ENCODE peak calls at places on chromosome 2, in five cellular contexts. C, D, X, P and F are unnamed samples.
A peak's percentile ranks its signal among the peaks of the same experiment; 100 is the strongest.

GRCh38 chr2:121171625-121172119 is 113.3 kb downstream of the TFCP2L1 start:
- DNase-seq in C (no peak), D (no peak), X (no peak), P (no peak), F (no peak)

GRCh38 chr2:131113566-131114227 is 8.6 kb downstream of the PLEKHB2 start:
- DNase-seq in C (no peak), D (no peak), X (no peak), P (no peak), F (no peak)

GRCh38 chr2:18531198-18531597 is 29.3 kb downstream of the RDH14 start:
- DNase-seq in C (no peak), D (no peak), X (no peak), P (no peak), F (no peak)

GRCh38 chr2:177728920-177729319 is 336.3 kb downstream of the AGPS start:
- DNase-seq in C (no peak), D (no peak), X (no peak), P (no peak), F (no peak)

GRCh38 chr2:186456941-186457340 is 29.1 kb upstream of the ZC3H15 start:
- DNase-seq in C (no peak), D (peak; percentile 85), X (peak; percentile 77), P (no peak), F (no peak)

GRCh38 chr2:210537021-210537650 is 19.3 kb upstream of the CPS1 start:
- DNase-seq in C (no peak), D (no peak), X (no peak), P (no peak), F (no peak)

GRCh38 chr2:88471083-88471942 is 18.8 kb upstream of the FOXI3 start:
- DNase-seq in C (no peak), D (no peak), X (no peak), P (no peak), F (no peak)

GRCh38 chr2:234480337-234480736 is 16.5 kb downstream of the ARL4C start:
- DNase-seq in C (no peak), D (no peak), X (no peak), P (no peak), F (no peak)

GRCh38 chr2:86025229-86025820 is 80.4 kb downstream of the POLR1A start:
- DNase-seq in C (peak; percentile 35), D (no peak), X (no peak), P (no peak), F (no peak)

GRCh38 chr2:111118455-111119003 is 2.2 kb upstream of the BCL2L11 start:
- DNase-seq in C (no peak), D (no peak), X (no peak), P (peak; percentile 36), F (no peak)

GRCh38 chr2:23757686-23758433 is 169.1 kb downstream of the ATAD2B start:
- DNase-seq in C (no peak), D (peak; percentile 83), X (peak; percentile 75), P (no peak), F (no peak)

GRCh38 chr2:74762789-74763188 is 71.1 kb upstream of the HK2 start:
- DNase-seq in C (no peak), D (no peak), X (no peak), P (no peak), F (no peak)

GRCh38 chr2:55839182-55839819 is 84.3 kb downstream of the EFEMP1 start:
- DNase-seq in C (no peak), D (no peak), X (no peak), P (no peak), F (peak; percentile 69)

GRCh38 chr2:107992069-107992468 is 5.7 kb downstream of the SLC5A7 start:
- DNase-seq in C (no peak), D (no peak), X (no peak), P (no peak), F (no peak)

GRCh38 chr2:205814039-205814364 is 131.7 kb downstream of the NRP2 start:
- DNase-seq in C (no peak), D (no peak), X (no peak), P (no peak), F (no peak)

GRCh38 chr2:20217041-20217970 is 7.6 kb downstream of the SDC1 start:
- DNase-seq in C (no peak), D (no peak), X (no peak), P (no peak), F (peak; percentile 75)

GRCh38 chr2:72084584-72084976 is 63.1 kb downstream of the CYP26B1 start:
- DNase-seq in C (no peak), D (peak; percentile 25), X (no peak), P (no peak), F (no peak)

DNA sequence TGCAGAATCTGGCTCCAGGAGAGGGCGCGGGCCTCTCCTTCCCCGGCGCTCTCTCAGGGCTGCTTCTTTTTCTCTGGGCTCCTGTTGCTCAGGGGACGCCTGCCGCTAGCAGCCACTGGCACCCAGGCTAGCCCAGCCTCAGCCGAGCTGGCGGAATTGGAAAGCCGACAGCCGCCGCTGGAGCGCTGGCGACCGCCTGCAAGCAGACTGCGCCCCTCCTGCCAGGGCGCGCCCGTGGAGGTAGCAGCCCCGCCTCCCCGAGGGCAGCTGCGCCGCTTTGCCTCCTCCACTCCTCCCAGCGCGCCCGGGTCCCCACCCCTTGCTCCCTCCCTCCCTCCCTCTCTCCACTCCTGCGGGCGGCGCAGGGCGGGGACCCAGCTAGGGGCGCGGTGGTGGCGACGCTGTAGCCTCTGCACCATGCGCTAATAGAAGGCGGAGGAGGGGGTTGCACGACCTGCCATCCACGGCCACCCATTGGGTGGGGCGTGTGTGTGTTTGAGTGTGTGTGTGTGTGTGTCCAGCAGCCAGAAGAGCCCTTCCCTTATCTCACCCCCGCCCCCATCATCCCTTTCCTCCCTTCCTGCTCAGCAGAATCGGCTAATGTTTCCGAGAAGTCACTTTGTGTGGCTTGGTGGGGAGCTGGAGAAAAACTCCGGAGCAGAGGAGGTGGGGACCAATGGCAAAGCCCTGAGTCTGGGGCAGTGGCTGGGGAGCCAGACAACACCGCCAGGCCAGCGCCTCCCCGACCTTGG is at the start of gene SCN9A:
- DNase-seq in C (peak; percentile 91), D (peak; percentile 42), X (peak; percentile 77), P (peak; percentile 75), F (peak; percentile 87)
- TF ChIP-seq CTCF in C (no peak), D (peak; percentile 3), X (peak; percentile 49), P (no peak), F (no peak)

GRCh38 chr2:12858786-12859185 is 142.1 kb downstream of the TRIB2 start:
- DNase-seq in C (no peak), D (no peak), X (no peak), P (no peak), F (no peak)

GRCh38 chr2:12854001-12854530 is 137.3 kb downstream of the TRIB2 start:
- DNase-seq in C (no peak), D (no peak), X (no peak), P (no peak), F (no peak)

GRCh38 chr2:12856934-12857660 is 140.4 kb downstream of the TRIB2 start:
- DNase-seq in C (no peak), D (peak; percentile 57), X (peak; percentile 72), P (no peak), F (no peak)

GRCh38 chr2:12857891-12858290 is 141.2 kb downstream of the TRIB2 start:
- DNase-seq in C (no peak), D (no peak), X (no peak), P (no peak), F (no peak)

DNA sequence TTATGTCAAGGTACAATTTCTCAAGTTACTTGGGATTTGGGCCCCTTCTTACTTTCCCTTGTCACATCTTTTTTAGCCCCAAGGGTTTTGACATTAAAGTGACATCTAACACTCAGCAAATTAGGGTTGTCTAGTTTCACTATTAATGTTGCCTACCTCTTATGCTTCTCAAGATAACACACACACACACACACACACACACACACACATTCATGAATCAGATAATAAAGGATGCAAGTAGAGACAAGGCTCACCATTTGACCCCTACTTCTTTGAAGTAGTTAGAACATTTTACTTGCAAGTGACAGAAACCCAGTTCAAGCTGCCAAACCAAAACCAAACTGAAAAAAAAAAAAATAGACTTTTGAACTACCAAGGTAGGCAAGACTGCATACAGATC is 138.8 kb downstream of the TRIB2 start:
- DNase-seq in C (no peak), D (no peak), X (no peak), P (no peak), F (no peak)
- TF ChIP-seq CTCF in C (no peak), D (no peak), X (no peak), P (no peak), F (no peak)

GRCh38 chr2:202060218-202060617 is 12.8 kb upstream of the KIAA2012 start:
- DNase-seq in C (no peak), D (no peak), X (no peak), P (no peak), F (no peak)
- TF ChIP-seq CTCF in C (no peak), D (peak; percentile 42), X (peak; percentile 55), P (no peak), F (no peak)

DNA sequence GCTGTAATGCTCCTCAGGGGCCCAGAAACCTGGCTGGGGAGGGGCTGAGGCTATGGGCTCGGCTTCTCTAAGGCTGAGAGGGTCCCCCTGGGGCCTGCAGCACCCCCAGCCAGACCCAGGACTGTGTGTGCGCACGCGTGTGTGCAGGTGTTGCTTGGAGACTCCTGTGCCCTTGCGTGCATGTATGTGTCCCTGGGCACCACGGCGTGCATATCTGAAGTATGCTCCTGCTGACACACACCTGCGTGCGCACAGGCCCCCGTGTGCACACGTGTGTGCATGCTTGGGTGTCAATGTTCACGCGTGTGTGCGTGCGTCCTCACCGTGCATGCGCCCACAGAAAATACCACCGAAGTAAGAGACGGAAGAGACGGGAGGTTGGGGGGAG is 14.9 kb upstream of the ECEL1 start:
- DNase-seq in C (no peak), D (no peak), X (no peak), P (no peak), F (no peak)
- TF ChIP-seq CTCF in C (no peak), D (no peak), X (no peak), P (no peak), F (no peak)

DNA sequence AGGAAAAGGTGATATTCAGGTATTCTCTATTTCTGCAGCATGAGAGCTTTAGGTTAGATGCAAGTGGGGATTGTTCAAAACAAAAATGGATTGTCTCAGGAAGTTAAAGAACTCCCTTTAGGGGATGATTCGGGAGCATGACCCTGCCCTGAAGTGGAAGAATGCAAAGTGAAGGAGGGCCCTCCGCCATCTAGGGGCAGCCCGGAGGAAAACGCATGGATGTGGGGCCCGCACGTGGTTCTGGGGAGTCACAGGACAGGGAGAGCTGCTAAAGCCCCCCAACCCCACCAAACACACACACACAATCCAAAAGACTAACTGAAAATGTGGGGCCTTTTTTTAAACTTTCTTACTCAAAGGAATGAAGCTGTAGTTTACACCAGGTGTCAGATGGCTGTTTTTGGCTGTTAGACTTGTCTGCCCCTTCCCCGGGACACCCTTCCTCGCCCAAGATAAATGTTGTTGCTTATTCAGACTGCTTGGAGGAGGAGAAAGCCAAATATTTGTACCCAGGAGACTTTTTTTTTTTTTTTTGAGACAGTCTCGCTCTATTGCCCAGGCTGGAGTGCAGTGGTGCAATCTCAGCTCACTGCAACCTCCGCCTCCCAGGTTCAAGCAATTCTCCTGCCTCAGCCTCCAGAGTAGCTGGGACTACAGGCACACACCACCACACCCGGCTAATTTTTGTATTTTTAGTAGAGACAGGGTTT is 78.8 kb downstream of the HNRNPLL start:
- DNase-seq in C (no peak), D (no peak), X (no peak), P (no peak), F (no peak)
- TF ChIP-seq CTCF in C (no peak), D (peak; percentile 44), X (peak; percentile 26), P (peak; percentile 15), F (no peak)

GRCh38 chr2:96825057-96825456 is 9.0 kb downstream of the CNNM3 start:
- DNase-seq in C (no peak), D (no peak), X (no peak), P (no peak), F (no peak)
- TF ChIP-seq CTCF in C (no peak), D (no peak), X (no peak), P (no peak), F (no peak)